ENCODE peak calls at places on chromosome X, in seven cellular contexts. One of them, this sample, is unnamed.

GRCh38 chrX:154398668-154399526 is 720 bp downstream of the RPL10 start:
- DNase-seq in cardiac muscle cell: peak; percentile 87
- DNase-seq in body of pancreas: peak; percentile 87
- DNase-seq in foreskin fibroblast: peak; percentile 61
- DNase-seq in psoas muscle: peak; percentile 95
- DNase-seq in astrocyte of the cerebellum: peak; percentile 69
- DNase-seq in PC-3: peak; percentile 72
- DNase-seq in this sample: no peak

GRCh38 chrX:11886745-11887144 is 128.7 kb downstream of the MSL3 start:
- DNase-seq in astrocyte of the cerebellum: peak; percentile 6
- DNase-seq in cardiac muscle cell: peak; percentile 37
- DNase-seq in psoas muscle: no peak
- DNase-seq in body of pancreas: no peak
- DNase-seq in PC-3: peak; percentile 67
- DNase-seq in foreskin fibroblast: peak; percentile 68
- DNase-seq in this sample: no peak

GRCh38 chrX:12441376-12442128 is 303.3 kb downstream of the FRMPD4 start:
- DNase-seq in cardiac muscle cell: peak; percentile 86
- DNase-seq in psoas muscle: no peak
- DNase-seq in astrocyte of the cerebellum: peak; percentile 80
- DNase-seq in PC-3: peak; percentile 90
- DNase-seq in foreskin fibroblast: peak; percentile 77
- DNase-seq in body of pancreas: no peak
- DNase-seq in this sample: peak; percentile 56

GRCh38 chrX:120781416-120781815 is 94.2 kb downstream of the CT47B1 start:
- DNase-seq in cardiac muscle cell: peak; percentile 82
- DNase-seq in foreskin fibroblast: no peak
- DNase-seq in astrocyte of the cerebellum: peak; percentile 46
- DNase-seq in body of pancreas: no peak
- DNase-seq in PC-3: no peak
- DNase-seq in psoas muscle: no peak
- DNase-seq in this sample: no peak

GRCh38 chrX:73817381-73818199 is 254.6 kb downstream of the CHIC1 start:
- DNase-seq in body of pancreas: no peak
- DNase-seq in cardiac muscle cell: no peak
- DNase-seq in psoas muscle: no peak
- DNase-seq in PC-3: peak; percentile 24
- DNase-seq in foreskin fibroblast: no peak
- DNase-seq in astrocyte of the cerebellum: no peak
- DNase-seq in this sample: no peak

GRCh38 chrX:69605521-69605920 is 10.4 kb upstream of the EDA start:
- DNase-seq in foreskin fibroblast: no peak
- DNase-seq in PC-3: no peak
- DNase-seq in body of pancreas: no peak
- DNase-seq in psoas muscle: no peak
- DNase-seq in astrocyte of the cerebellum: no peak
- DNase-seq in cardiac muscle cell: no peak
- DNase-seq in this sample: no peak

GRCh38 chrX:14729058-14729457 is 143.8 kb downstream of the FANCB start:
- DNase-seq in cardiac muscle cell: no peak
- DNase-seq in body of pancreas: no peak
- DNase-seq in psoas muscle: no peak
- DNase-seq in astrocyte of the cerebellum: no peak
- DNase-seq in foreskin fibroblast: no peak
- DNase-seq in PC-3: no peak
- DNase-seq in this sample: no peak

GRCh38 chrX:130416785-130417184 is 15.0 kb downstream of the RBMX2 start:
- DNase-seq in foreskin fibroblast: no peak
- DNase-seq in astrocyte of the cerebellum: no peak
- DNase-seq in body of pancreas: no peak
- DNase-seq in psoas muscle: no peak
- DNase-seq in cardiac muscle cell: no peak
- DNase-seq in PC-3: no peak
- DNase-seq in this sample: no peak

GRCh38 chrX:30521440-30522182 is 56.0 kb downstream of the TASL start:
- DNase-seq in cardiac muscle cell: peak; percentile 49
- DNase-seq in astrocyte of the cerebellum: no peak
- DNase-seq in foreskin fibroblast: peak; percentile 34
- DNase-seq in psoas muscle: no peak
- DNase-seq in body of pancreas: no peak
- DNase-seq in PC-3: peak; percentile 16
- DNase-seq in this sample: peak; percentile 26

GRCh38 chrX:48458711-48459110 is 11.3 kb downstream of the SLC38A5 start:
- DNase-seq in psoas muscle: no peak
- DNase-seq in body of pancreas: peak; percentile 55
- DNase-seq in foreskin fibroblast: no peak
- DNase-seq in PC-3: no peak
- DNase-seq in astrocyte of the cerebellum: no peak
- DNase-seq in cardiac muscle cell: peak; percentile 41
- DNase-seq in this sample: no peak

GRCh38 chrX:16750136-16750535 is 30.7 kb downstream of the SYAP1 start:
- DNase-seq in psoas muscle: no peak
- DNase-seq in foreskin fibroblast: no peak
- DNase-seq in astrocyte of the cerebellum: no peak
- DNase-seq in PC-3: no peak
- DNase-seq in cardiac muscle cell: no peak
- DNase-seq in body of pancreas: no peak
- DNase-seq in this sample: no peak

GRCh38 chrX:2967998-2968909 is 38.1 kb upstream of the ARSH start:
- DNase-seq in cardiac muscle cell: peak; percentile 62
- DNase-seq in psoas muscle: no peak
- DNase-seq in astrocyte of the cerebellum: peak; percentile 53
- DNase-seq in foreskin fibroblast: peak; percentile 50
- DNase-seq in body of pancreas: peak; percentile 17
- DNase-seq in PC-3: peak; percentile 50
- DNase-seq in this sample: no peak

GRCh38 chrX:14753436-14753835 is 119.4 kb downstream of the FANCB start:
- DNase-seq in cardiac muscle cell: no peak
- DNase-seq in psoas muscle: no peak
- DNase-seq in foreskin fibroblast: no peak
- DNase-seq in PC-3: no peak
- DNase-seq in body of pancreas: no peak
- DNase-seq in astrocyte of the cerebellum: no peak
- DNase-seq in this sample: no peak

DNA sequence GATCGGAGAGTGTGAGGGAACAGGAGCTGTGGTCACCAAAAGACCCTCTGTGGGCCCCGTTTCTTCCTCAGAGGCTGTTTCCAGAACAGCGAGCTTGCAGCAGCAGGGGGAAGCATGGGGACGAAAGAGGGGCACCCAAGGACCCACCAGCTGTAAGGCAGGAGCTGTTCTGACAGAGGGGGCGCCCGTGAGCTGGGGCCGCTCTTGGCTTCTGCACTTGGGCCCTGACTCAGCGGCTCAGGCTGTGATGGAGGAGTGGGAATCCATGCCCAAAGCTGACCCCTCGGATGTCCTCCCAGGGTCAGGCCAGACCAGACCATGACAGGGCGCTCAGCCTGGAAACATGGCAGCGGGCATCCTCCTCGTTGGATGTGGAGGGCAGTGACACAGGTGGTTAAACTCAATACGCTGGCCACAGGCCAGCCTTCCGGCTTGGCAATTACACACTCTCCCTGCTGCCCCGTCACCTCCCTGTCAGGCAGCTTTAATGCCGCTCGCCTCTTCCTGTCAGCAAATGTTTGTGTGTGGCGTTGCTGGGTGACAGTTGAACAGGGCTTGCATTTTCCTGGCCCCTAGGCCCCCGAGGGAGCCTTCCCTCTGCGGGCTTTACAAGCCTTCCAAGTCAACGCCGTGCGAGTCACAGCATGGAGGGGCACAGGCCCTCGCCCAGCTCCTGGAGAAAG is 620.2 kb downstream of the BCOR start:
- DNase-seq in foreskin fibroblast: no peak
- DNase-seq in cardiac muscle cell: peak; percentile 64
- DNase-seq in PC-3: peak; percentile 37
- DNase-seq in body of pancreas: peak; percentile 53
- DNase-seq in psoas muscle: peak; percentile 68
- DNase-seq in astrocyte of the cerebellum: no peak
- DNase-seq in this sample: no peak
- TF ChIP-seq CTCF in foreskin fibroblast: no peak
- TF ChIP-seq CTCF in cardiac muscle cell: peak; percentile 24
- TF ChIP-seq CTCF in PC-3: peak; percentile 32
- TF ChIP-seq CTCF in body of pancreas: no peak
- TF ChIP-seq CTCF in psoas muscle: no peak
- TF ChIP-seq CTCF in astrocyte of the cerebellum: peak; percentile 35
- TF ChIP-seq CTCF in this sample: no peak

GRCh38 chrX:66015906-66016689 is 23.8 kb downstream of the VSIG4 start:
- DNase-seq in foreskin fibroblast: no peak
- DNase-seq in psoas muscle: no peak
- DNase-seq in astrocyte of the cerebellum: no peak
- DNase-seq in cardiac muscle cell: no peak
- DNase-seq in PC-3: no peak
- DNase-seq in body of pancreas: no peak
- DNase-seq in this sample: no peak
- H3K4me3 ChIP-seq in foreskin fibroblast: no peak overlapping the region
- H3K4me3 ChIP-seq in psoas muscle: peak overlapping the region; percentile 18
- H3K4me3 ChIP-seq in astrocyte of the cerebellum: no peak overlapping the region
- H3K4me3 ChIP-seq in cardiac muscle cell: no peak overlapping the region
- H3K4me3 ChIP-seq in PC-3: no peak overlapping the region
- H3K4me3 ChIP-seq in body of pancreas: no peak overlapping the region
- H3K4me3 ChIP-seq in this sample: no peak overlapping the region

GRCh38 chrX:108310511-108310910 is 127.7 kb downstream of the COL4A6 start:
- DNase-seq in cardiac muscle cell: peak; percentile 32
- DNase-seq in PC-3: no peak
- DNase-seq in astrocyte of the cerebellum: no peak
- DNase-seq in body of pancreas: no peak
- DNase-seq in foreskin fibroblast: no peak
- DNase-seq in psoas muscle: no peak
- DNase-seq in this sample: no peak

GRCh38 chrX:108312011-108312410 is 126.2 kb downstream of the COL4A6 start:
- DNase-seq in psoas muscle: no peak
- DNase-seq in PC-3: peak; percentile 74
- DNase-seq in foreskin fibroblast: no peak
- DNase-seq in cardiac muscle cell: no peak
- DNase-seq in astrocyte of the cerebellum: no peak
- DNase-seq in body of pancreas: no peak
- DNase-seq in this sample: no peak

GRCh38 chrX:108316456-108316855 is 121.8 kb downstream of the COL4A6 start:
- DNase-seq in astrocyte of the cerebellum: no peak
- DNase-seq in foreskin fibroblast: no peak
- DNase-seq in PC-3: peak; percentile 35
- DNase-seq in body of pancreas: no peak
- DNase-seq in psoas muscle: no peak
- DNase-seq in cardiac muscle cell: no peak
- DNase-seq in this sample: no peak

GRCh38 chrX:108313662-108314061 is 124.6 kb downstream of the COL4A6 start:
- DNase-seq in foreskin fibroblast: peak; percentile 47
- DNase-seq in astrocyte of the cerebellum: no peak
- DNase-seq in psoas muscle: no peak
- DNase-seq in PC-3: peak; percentile 77
- DNase-seq in body of pancreas: no peak
- DNase-seq in cardiac muscle cell: no peak
- DNase-seq in this sample: no peak

DNA sequence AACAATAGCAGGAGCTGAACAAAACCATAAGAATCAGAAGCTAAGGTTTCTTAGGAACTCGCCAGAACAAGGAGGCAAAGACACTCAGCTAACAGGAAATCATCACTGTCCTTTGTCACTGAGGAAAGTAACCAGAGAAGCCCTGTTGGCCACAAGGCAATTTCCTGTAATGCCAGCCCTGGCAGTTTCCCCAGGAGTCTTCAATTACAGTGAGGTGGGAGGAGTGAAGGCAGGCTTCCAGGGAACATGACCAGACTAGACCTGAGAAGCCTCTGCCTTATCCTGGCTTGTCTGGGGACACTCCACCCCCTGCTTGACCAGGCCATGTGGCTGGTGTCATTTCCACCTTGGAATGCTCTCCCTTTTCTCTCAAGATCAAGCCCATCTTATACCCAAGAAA is 125.3 kb downstream of the COL4A6 start:
- DNase-seq in foreskin fibroblast: peak; percentile 64
- DNase-seq in body of pancreas: no peak
- DNase-seq in psoas muscle: peak; percentile 79
- DNase-seq in astrocyte of the cerebellum: no peak
- DNase-seq in cardiac muscle cell: peak; percentile 37
- DNase-seq in PC-3: peak; percentile 94
- DNase-seq in this sample: no peak
- TF ChIP-seq CTCF in foreskin fibroblast: no peak
- TF ChIP-seq CTCF in body of pancreas: no peak
- TF ChIP-seq CTCF in psoas muscle: no peak
- TF ChIP-seq CTCF in astrocyte of the cerebellum: no peak
- TF ChIP-seq CTCF in cardiac muscle cell: no peak
- TF ChIP-seq CTCF in PC-3: no peak
- TF ChIP-seq CTCF in this sample: no peak

GRCh38 chrX:119145241-119145653 is 17.6 kb upstream of the KIAA1210 start:
- DNase-seq in PC-3: peak; percentile 62
- DNase-seq in psoas muscle: no peak
- DNase-seq in body of pancreas: no peak
- DNase-seq in cardiac muscle cell: peak; percentile 34
- DNase-seq in astrocyte of the cerebellum: no peak
- DNase-seq in foreskin fibroblast: no peak
- DNase-seq in this sample: no peak
- H3K4me3 ChIP-seq in PC-3: no peak overlapping the region
- H3K4me3 ChIP-seq in psoas muscle: no peak overlapping the region
- H3K4me3 ChIP-seq in body of pancreas: no peak overlapping the region
- H3K4me3 ChIP-seq in cardiac muscle cell: no peak overlapping the region
- H3K4me3 ChIP-seq in astrocyte of the cerebellum: no peak overlapping the region
- H3K4me3 ChIP-seq in foreskin fibroblast: no peak overlapping the region
- H3K4me3 ChIP-seq in this sample: no peak overlapping the region

GRCh38 chrX:150870487-150871340 is 27.8 kb downstream of the CD99L2 start:
- DNase-seq in body of pancreas: no peak
- DNase-seq in astrocyte of the cerebellum: no peak
- DNase-seq in foreskin fibroblast: no peak
- DNase-seq in PC-3: no peak
- DNase-seq in psoas muscle: no peak
- DNase-seq in cardiac muscle cell: peak; percentile 62
- DNase-seq in this sample: no peak

GRCh38 chrX:150869450-150869849 is 29.0 kb downstream of the CD99L2 start:
- DNase-seq in astrocyte of the cerebellum: no peak
- DNase-seq in cardiac muscle cell: no peak
- DNase-seq in body of pancreas: no peak
- DNase-seq in foreskin fibroblast: no peak
- DNase-seq in psoas muscle: peak; percentile 66
- DNase-seq in PC-3: no peak
- DNase-seq in this sample: no peak

GRCh38 chrX:150870059-150870458 is 28.4 kb downstream of the CD99L2 start:
- DNase-seq in astrocyte of the cerebellum: no peak
- DNase-seq in psoas muscle: no peak
- DNase-seq in body of pancreas: no peak
- DNase-seq in cardiac muscle cell: no peak
- DNase-seq in foreskin fibroblast: no peak
- DNase-seq in PC-3: no peak
- DNase-seq in this sample: no peak

GRCh38 chrX:150872773-150873336 is 25.6 kb downstream of the CD99L2 start:
- DNase-seq in PC-3: no peak
- DNase-seq in foreskin fibroblast: no peak
- DNase-seq in body of pancreas: peak; percentile 30
- DNase-seq in psoas muscle: peak; percentile 60
- DNase-seq in astrocyte of the cerebellum: no peak
- DNase-seq in cardiac muscle cell: no peak
- DNase-seq in this sample: no peak

GRCh38 chrX:150871341-150871811 is 27.1 kb downstream of the CD99L2 start:
- DNase-seq in PC-3: no peak
- DNase-seq in body of pancreas: no peak
- DNase-seq in psoas muscle: no peak
- DNase-seq in foreskin fibroblast: no peak
- DNase-seq in astrocyte of the cerebellum: no peak
- DNase-seq in cardiac muscle cell: no peak
- DNase-seq in this sample: no peak
- TF ChIP-seq CTCF in PC-3: no peak
- TF ChIP-seq CTCF in body of pancreas: no peak
- TF ChIP-seq CTCF in psoas muscle: no peak
- TF ChIP-seq CTCF in foreskin fibroblast: no peak
- TF ChIP-seq CTCF in astrocyte of the cerebellum: no peak
- TF ChIP-seq CTCF in cardiac muscle cell: no peak
- TF ChIP-seq CTCF in this sample: no peak

GRCh38 chrX:104659037-104659744 is 93.2 kb downstream of the IL1RAPL2 start:
- DNase-seq in body of pancreas: peak; percentile 73
- DNase-seq in cardiac muscle cell: peak; percentile 19
- DNase-seq in foreskin fibroblast: no peak
- DNase-seq in PC-3: peak; percentile 62
- DNase-seq in psoas muscle: no peak
- DNase-seq in astrocyte of the cerebellum: peak; percentile 53
- DNase-seq in this sample: no peak
- H3K4me3 ChIP-seq in body of pancreas: no peak overlapping the region
- H3K4me3 ChIP-seq in cardiac muscle cell: no peak overlapping the region
- H3K4me3 ChIP-seq in foreskin fibroblast: no peak overlapping the region
- H3K4me3 ChIP-seq in PC-3: peak overlapping the region; percentile 36
- H3K4me3 ChIP-seq in psoas muscle: no peak overlapping the region
- H3K4me3 ChIP-seq in astrocyte of the cerebellum: no peak overlapping the region
- H3K4me3 ChIP-seq in this sample: no peak overlapping the region

This sample was measured in AG04449.